ENCODE peak calls at places on chromosomes 13 and 19, in four cellular contexts. A, B, W and O are unnamed samples.

GRCh38 chr19:42207767-42208259 is 9.7 kb downstream of the DEDD2 start:
- DNase-seq in B (no peak), W (no peak), A (no peak), O (peak)

GRCh38 chr13:46553521-46553885 is 533 bp downstream of the LRCH1 start:
- DNase-seq in W (no peak), A (no peak), B (no peak), O (no peak)

GRCh38 chr13:38202730-38203129 is 146.9 kb upstream of the UFM1 start:
- DNase-seq in W (no peak), B (no peak), A (no peak), O (no peak)

GRCh38 chr19:6745965-6746364 is 6.5 kb downstream of the TRIP10 start:
- DNase-seq in A (no peak), B (no peak), W (no peak), O (no peak)

GRCh38 chr19:55460670-55461258 is 678 bp downstream of the ISOC2 start:
- DNase-seq in B (no peak), W (peak), A (peak), O (peak)

GRCh38 chr19:42634409-42635232 is 39.9 kb upstream of the CEACAM8 start:
- DNase-seq in W (peak), A (peak), B (peak), O (peak)

GRCh38 chr19:18408053-18408476 is 10.6 kb upstream of the LRRC25 start:
- DNase-seq in B (no peak), W (peak), A (no peak), O (peak)

GRCh38 chr19:38842439-38843174 is 7.2 kb downstream of the HNRNPL start:
- DNase-seq in W (peak), A (no peak), B (no peak), O (no peak)

GRCh38 chr19:4403005-4403761 is 743 bp downstream of the CHAF1A start:
- DNase-seq in A (no peak), W (no peak), B (no peak), O (no peak)

GRCh38 chr13:41608779-41609178 is 151.4 kb downstream of the RGCC start:
- DNase-seq in B (no peak), W (no peak), A (no peak), O (no peak)

GRCh38 chr13:99686157-99686572 is 184.9 kb downstream of the TM9SF2 start:
- DNase-seq in B (no peak), W (peak), A (no peak), O (no peak)

GRCh38 chr19:1862424-1863307 is 713 bp downstream of the KLF16 start:
- DNase-seq in B (peak), A (no peak), W (peak), O (peak)

GRCh38 chr13:110233181-110233641 is 73.7 kb downstream of the COL4A1 start:
- DNase-seq in B (no peak), A (no peak), W (no peak), O (no peak)

GRCh38 chr13:99214232-99214631 is 13.6 kb downstream of the UBAC2 start:
- DNase-seq in B (no peak), W (no peak), A (no peak), O (no peak)

GRCh38 chr13:68047889-68048288 is 817.8 kb upstream of the PCDH9 start:
- DNase-seq in B (no peak), W (no peak), A (no peak), O (no peak)